ENCODE peak calls at places on chromosomes 5 and 9, in nine cellular contexts. G, P, S, Y, Q, F, M, C and R are unnamed samples. For H3K4me1, the result is how much of the 10 kb centered on the place peaks cover.

GRCh38 chr5:24749701-24750100 is 104.9 kb upstream of the CDH10 start:
- DNase-seq in G (no peak), P (no peak), S (no peak), Y (no peak), Q (no peak), F (no peak), M (no peak), C (no peak), R (no peak)

GRCh38 chr9:27549196-27549737 is 19.7 kb upstream of the MOB3B start:
- DNase-seq in G (no peak), P (no peak), S (no peak), Y (no peak), Q (no peak), F (no peak), M (no peak), C (no peak), R (no peak)

GRCh38 chr9:7802666-7803065 is 3.1 kb upstream of the DMAC1 start:
- DNase-seq in G (no peak), P (peak), S (no peak), Y (no peak), Q (no peak), F (no peak), M (no peak), C (no peak), R (no peak)

GRCh38 chr9:125755340-125755739 is 8.2 kb downstream of the PBX3 start:
- DNase-seq in G (no peak), P (no peak), S (no peak), Y (no peak), Q (no peak), F (no peak), M (no peak), C (no peak), R (no peak)

GRCh38 chr5:126849101-126849678 is 72.3 kb downstream of the LMNB1 start:
- DNase-seq in G (no peak), P (no peak), S (no peak), Y (no peak), Q (no peak), F (no peak), M (no peak), C (no peak), R (no peak)

GRCh38 chr9:32411753-32412152 is 27.3 kb downstream of the ACO1 start:
- DNase-seq in G (no peak), P (no peak), S (no peak), Y (no peak), Q (no peak), F (no peak), M (no peak), C (no peak), R (no peak)

GRCh38 chr9:136587944-136588662 is 42.3 kb upstream of the NOTCH1 start:
- DNase-seq in G (no peak), P (no peak), S (peak), Y (no peak), Q (no peak), F (no peak), M (no peak), C (no peak), R (no peak)

GRCh38 chr9:32431940-32432555 is 47.6 kb downstream of the ACO1 start:
- DNase-seq in G (no peak), P (peak), S (peak), Y (peak), Q (peak), F (peak), M (peak), C (no peak), R (no peak)

GRCh38 chr5:111775224-111775623 is 18.2 kb upstream of the NREP start:
- DNase-seq in G (no peak), P (no peak), S (no peak), Y (no peak), Q (no peak), F (no peak), M (no peak), C (no peak), R (no peak)

GRCh38 chr5:156803404-156803803 is 46.7 kb upstream of the PPP1R2B start:
- DNase-seq in G (no peak), P (no peak), S (no peak), Y (no peak), Q (no peak), F (no peak), M (no peak), C (no peak), R (no peak)

GRCh38 chr9:21741151-21741550 is 61.3 kb upstream of the MTAP start:
- DNase-seq in G (no peak), P (no peak), S (no peak), Y (no peak), Q (no peak), F (no peak), M (no peak), C (no peak), R (no peak)

GRCh38 chr9:91035825-91036208 is 234.2 kb downstream of the SYK start:
- DNase-seq in G (peak), P (no peak), S (no peak), Y (peak), Q (no peak), F (no peak), M (no peak), C (no peak), R (no peak)

GRCh38 chr9:92716557-92716956 is 46.6 kb upstream of the IPPK start:
- DNase-seq in G (peak), P (peak), S (peak), Y (peak), Q (peak), F (peak), M (peak), C (peak), R (peak)

GRCh38 chr5:172110921-172111873 is 76.8 kb downstream of the STK10 start:
- DNase-seq in G (no peak), P (peak), S (no peak), Y (peak), Q (peak), F (peak), M (peak), C (no peak), R (no peak)
- H3K4me1 ChIP-seq in G (under half), P (half or more), S (under half), Y (under half), Q (under half), F (under half), M (under half), C (under half), R (under half)

DNA sequence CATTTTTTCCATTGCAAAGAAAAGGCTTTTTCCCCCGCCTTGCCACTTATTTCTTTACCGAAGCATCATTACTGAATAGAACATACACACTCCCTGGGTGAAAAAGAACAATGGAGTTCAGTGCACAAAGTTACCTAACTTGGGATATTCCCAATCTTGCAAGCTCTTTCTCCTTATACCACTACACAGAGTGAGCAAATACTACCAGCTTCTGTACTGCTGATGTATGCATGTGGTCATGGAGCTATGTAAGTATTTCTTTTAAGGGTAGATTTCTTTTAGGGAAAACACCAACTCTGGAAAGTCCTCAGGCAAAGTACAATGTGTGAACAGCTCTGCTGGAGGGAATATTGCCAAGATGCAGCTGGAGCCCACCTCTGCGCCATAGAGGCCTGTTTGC is 81.1 kb downstream of the AOPEP start:
- DNase-seq in G (no peak), P (peak), S (no peak), Y (no peak), Q (no peak), F (no peak), M (no peak), C (no peak), R (no peak)
- H3K4me1 ChIP-seq in G (half or more), P (under half), S (under half), Y (under half), Q (under half), F (under half), M (under half), C (under half), R (under half)

DNA sequence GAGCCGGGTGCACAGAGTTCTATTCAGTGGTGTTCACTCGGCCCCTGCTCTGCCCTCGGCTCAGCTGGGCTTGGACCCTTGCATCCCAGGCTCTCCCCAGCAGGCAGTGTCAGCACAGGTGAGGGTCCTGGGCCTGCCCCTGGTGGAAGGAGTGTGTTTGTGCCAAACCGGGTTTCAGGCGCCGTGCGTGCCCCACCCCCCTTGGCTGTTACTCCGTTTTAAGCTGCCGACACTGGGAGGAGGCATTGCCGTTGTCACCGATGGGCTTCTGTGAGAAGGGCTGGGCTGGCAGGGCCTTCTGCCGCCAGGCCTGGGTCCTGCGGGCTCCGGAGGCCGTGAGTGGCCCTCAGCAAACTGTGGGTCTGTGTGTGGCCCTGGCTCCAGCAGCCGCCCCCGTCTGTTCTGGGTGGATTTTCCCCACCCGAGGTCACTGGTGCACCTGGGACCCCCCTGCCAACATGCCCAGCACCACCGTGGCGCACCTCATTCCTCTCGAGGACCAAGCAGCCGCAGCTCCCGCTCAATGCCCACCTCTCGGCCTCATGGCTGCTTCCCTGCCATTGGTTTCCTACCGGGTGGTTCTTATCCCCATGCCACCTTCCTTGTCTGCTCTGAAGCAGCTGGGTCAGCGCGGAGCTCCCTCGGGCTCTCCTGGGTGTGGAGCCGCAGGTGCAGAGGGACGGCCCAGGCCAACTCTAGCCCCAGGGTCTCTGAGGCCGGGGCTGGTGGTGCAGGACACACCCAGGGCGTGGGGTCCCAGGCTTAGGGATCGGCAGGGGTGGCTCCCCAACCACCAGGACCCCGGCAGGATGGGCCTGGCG is 44.3 kb upstream of the EXOC3 start:
- DNase-seq in G (peak), P (no peak), S (no peak), Y (peak), Q (no peak), F (no peak), M (no peak), C (peak), R (peak)
- H3K4me1 ChIP-seq in G (under half), P (under half), S (under half), Y (under half), Q (under half), F (under half), M (under half), C (under half), R (under half)

DNA sequence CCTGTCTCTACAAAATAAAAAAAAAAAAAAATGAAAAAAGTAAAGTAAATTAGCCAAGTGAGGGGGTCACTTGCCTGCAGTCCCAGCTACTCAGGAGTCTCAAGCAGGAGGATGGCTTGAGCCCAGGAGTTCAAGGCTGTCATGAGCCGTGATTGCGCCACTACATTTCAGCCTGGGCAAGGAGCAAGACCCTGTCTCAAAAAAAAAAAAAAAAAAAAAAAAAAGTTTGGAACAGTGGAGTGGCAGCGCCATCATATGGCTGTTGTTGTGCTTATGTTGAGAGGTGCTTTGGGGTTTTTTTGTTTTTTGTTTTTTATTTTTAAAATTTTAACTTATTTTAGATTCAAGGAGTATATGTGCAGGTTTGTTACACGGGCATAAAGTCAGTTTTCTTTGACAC is 3.6 kb downstream of the BRIX1 start:
- DNase-seq in G (no peak), P (no peak), S (no peak), Y (no peak), Q (no peak), F (no peak), M (no peak), C (no peak), R (no peak)
- H3K4me1 ChIP-seq in G (under half), P (under half), S (under half), Y (under half), Q (under half), F (under half), M (under half), C (under half), R (under half)

GRCh38 chr9:129414377-129415021 is 206.4 kb downstream of the C9orf50 start:
- DNase-seq in G (no peak), P (peak), S (peak), Y (no peak), Q (peak), F (peak), M (peak), C (no peak), R (no peak)
- H3K4me1 ChIP-seq in G (under half), P (under half), S (under half), Y (under half), Q (under half), F (under half), M (under half), C (under half), R (under half)

GRCh38 chr5:56833325-56833724 is 18.0 kb downstream of the MAP3K1 start:
- DNase-seq in G (no peak), P (no peak), S (no peak), Y (no peak), Q (no peak), F (no peak), M (no peak), C (no peak), R (no peak)
- H3K4me1 ChIP-seq in G (half or more), P (under half), S (under half), Y (under half), Q (half or more), F (under half), M (under half), C (under half), R (under half)

GRCh38 chr5:67025437-67025836 is 171.2 kb downstream of the CD180 start:
- DNase-seq in G (no peak), P (no peak), S (no peak), Y (no peak), Q (no peak), F (no peak), M (no peak), C (no peak), R (no peak)
- H3K4me1 ChIP-seq in G (under half), P (under half), S (under half), Y (under half), Q (under half), F (under half), M (under half), C (under half), R (under half)

GRCh38 chr5:143116817-143117216 is 286.7 kb downstream of the NR3C1 start:
- DNase-seq in G (no peak), P (no peak), S (no peak), Y (no peak), Q (no peak), F (no peak), M (no peak), C (no peak), R (no peak)

GRCh38 chr5:143119881-143120341 is 283.6 kb downstream of the NR3C1 start:
- DNase-seq in G (no peak), P (no peak), S (no peak), Y (no peak), Q (no peak), F (no peak), M (no peak), C (no peak), R (no peak)

GRCh38 chr5:143118222-143118621 is 285.3 kb downstream of the NR3C1 start:
- DNase-seq in G (no peak), P (no peak), S (no peak), Y (no peak), Q (no peak), F (no peak), M (no peak), C (no peak), R (no peak)

GRCh38 chr5:143119301-143119769 is 284.2 kb downstream of the NR3C1 start:
- DNase-seq in G (no peak), P (no peak), S (no peak), Y (no peak), Q (no peak), F (no peak), M (no peak), C (no peak), R (no peak)

DNA sequence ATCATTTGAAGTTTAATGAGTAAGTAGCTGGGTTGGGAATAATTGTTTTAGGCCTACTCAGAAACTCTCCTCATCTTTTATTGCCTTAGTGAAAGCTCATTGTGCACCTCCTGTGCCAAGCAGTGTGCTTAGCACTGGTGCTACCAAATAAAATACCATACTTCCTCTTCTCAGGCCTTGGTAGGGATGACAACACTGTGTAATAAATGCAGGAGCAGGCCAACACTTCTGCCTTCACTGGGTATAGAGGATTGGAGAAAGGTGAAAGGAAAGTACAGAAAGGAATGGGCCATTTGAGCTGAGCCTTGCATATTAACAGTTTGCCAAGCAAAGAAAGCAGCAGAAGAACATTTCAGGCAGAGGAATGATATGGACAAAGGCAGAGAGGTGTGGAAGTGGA is 285.7 kb downstream of the NR3C1 start:
- DNase-seq in G (no peak), P (no peak), S (no peak), Y (no peak), Q (no peak), F (no peak), M (no peak), C (no peak), R (no peak)
- H3K4me1 ChIP-seq in G (under half), P (under half), S (under half), Y (under half), Q (under half), F (under half), M (under half), C (under half), R (under half)